ENCODE peak calls at places on chromosomes 11 and 22, in four cellular contexts. X, L, G and S are unnamed samples.

GRCh38 chr11:33147559-33147958 is 13.7 kb downstream of the CSTF3 start:
- DNase-seq in X (no peak), L (no peak), G (no peak), S (peak)

GRCh38 chr22:28938286-28938833 is 55.0 kb downstream of the ZNRF3 start:
- DNase-seq in X (no peak), L (no peak), G (no peak), S (no peak)

GRCh38 chr11:132631956-132632355 is 900.3 kb downstream of the OPCML start:
- DNase-seq in X (no peak), L (peak), G (no peak), S (peak)

GRCh38 chr22:42862045-42862734 is 5.1 kb upstream of the ARFGAP3 start:
- DNase-seq in X (peak), L (no peak), G (no peak), S (peak)

GRCh38 chr11:108881136-108881535 is 216.3 kb downstream of the DDX10 start:
- DNase-seq in X (no peak), L (no peak), G (no peak), S (peak)

GRCh38 chr22:46010177-46010867 is 33.4 kb upstream of the WNT7B start:
- DNase-seq in X (no peak), L (no peak), G (no peak), S (peak)

GRCh38 chr11:74783241-74783871 is 34.7 kb downstream of the RNF169 start:
- DNase-seq in X (peak), L (no peak), G (peak), S (peak)

GRCh38 chr11:93668171-93668570 is 6.7 kb downstream of the CEP295 start:
- DNase-seq in X (no peak), L (no peak), G (no peak), S (peak)

GRCh38 chr11:1749020-1749758 is 1.2 kb downstream of the IFITM10 start:
- DNase-seq in X (no peak), L (peak), G (no peak), S (no peak)

DNA sequence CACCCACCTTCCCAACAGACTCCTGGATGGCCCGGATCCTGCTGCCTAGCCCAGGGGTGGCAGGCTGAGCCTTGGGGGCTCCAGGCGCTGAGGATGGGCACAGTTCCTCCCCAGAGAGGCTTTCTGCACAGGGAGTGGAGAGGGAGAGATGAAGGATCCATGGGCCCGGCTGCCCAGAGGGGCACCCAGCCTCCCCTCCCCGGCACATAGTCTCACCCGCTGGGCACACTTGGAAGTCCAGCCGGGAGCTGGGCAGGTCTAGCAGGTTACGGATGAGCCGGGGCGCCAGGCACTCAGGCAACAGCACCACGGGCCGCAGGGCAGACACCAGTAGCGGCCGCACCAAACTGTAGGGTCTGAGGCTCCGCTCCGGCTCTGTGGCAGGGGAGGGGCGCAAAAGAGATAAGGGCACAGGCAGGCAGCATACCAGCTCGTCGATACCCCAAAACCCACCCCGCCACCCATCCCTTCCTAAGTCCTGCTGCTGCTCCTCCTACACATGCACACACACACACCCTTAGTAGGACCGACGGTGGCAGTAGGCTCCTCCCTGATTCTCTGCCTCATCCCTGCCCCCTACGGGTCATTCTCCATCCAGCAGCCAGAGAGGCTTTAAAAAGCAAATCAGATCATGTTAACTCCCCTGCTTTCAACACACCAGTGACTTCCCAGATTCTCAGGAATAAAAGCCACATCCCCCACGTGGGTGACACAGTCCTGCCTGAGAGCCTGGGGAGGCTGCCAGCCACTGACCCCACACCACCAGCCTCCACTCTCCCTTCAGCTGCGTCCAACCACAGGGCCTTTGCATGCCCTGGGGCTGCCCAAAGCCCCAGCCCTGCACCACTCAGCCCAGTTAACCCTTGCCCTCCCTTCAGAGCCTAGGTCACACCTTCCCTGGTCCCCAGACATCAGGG is 6.5 kb upstream of the MFNG start:
- DNase-seq in X (peak), L (peak), G (no peak), S (peak)
- TF ChIP-seq RCOR1 in X (no peak), L (no peak), G (no peak), S (no peak)

DNA sequence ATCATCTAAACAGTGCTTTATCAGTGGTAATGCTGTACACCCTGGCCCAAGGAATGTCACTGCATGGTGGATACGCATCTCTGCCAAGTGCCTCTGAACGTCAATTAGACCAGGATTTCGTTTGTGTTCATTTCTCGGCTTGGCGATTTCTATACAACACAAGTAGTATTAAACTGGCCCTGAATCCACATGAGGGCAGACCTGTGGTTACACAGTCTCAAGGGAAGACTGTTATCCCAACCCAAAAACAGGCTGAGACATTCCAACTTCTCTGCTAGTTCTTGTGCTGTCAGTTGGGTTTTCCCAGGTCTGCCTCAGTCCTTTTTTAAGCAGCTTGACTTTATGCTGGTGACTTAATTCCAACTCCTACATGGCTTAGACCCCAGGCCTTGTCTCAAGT is 58.1 kb downstream of the HIRA start:
- DNase-seq in X (no peak), L (no peak), G (no peak), S (no peak)
- TF ChIP-seq RCOR1 in X (no peak), L (no peak), G (no peak), S (no peak)

GRCh38 chr22:27490080-27490479 is 311.5 kb downstream of the MN1 start:
- DNase-seq in X (no peak), L (no peak), G (no peak), S (no peak)
- TF ChIP-seq RCOR1 in X (no peak), L (no peak), G (no peak), S (no peak)

GRCh38 chr11:11798586-11799438 is 43.0 kb upstream of the USP47 start:
- DNase-seq in X (peak), L (peak), G (no peak), S (peak)
- TF ChIP-seq RCOR1 in X (no peak), L (no peak), G (no peak), S (no peak)

GRCh38 chr11:121659811-121660210 is 207.0 kb upstream of the SORL1-AS1 start:
- DNase-seq in X (no peak), L (no peak), G (no peak), S (no peak)

GRCh38 chr11:121665211-121665838 is 212.6 kb upstream of the SORL1-AS1 start:
- DNase-seq in X (no peak), L (no peak), G (no peak), S (no peak)

GRCh38 chr11:121664144-121664543 is 211.4 kb upstream of the SORL1-AS1 start:
- DNase-seq in X (no peak), L (no peak), G (no peak), S (no peak)

GRCh38 chr11:121657191-121657590 is 204.4 kb upstream of the SORL1-AS1 start:
- DNase-seq in X (no peak), L (no peak), G (no peak), S (no peak)

GRCh38 chr11:121661796-121662508 is 209.2 kb upstream of the SORL1-AS1 start:
- DNase-seq in X (no peak), L (no peak), G (no peak), S (peak)
- TF ChIP-seq RCOR1 in X (no peak), L (no peak), G (no peak), S (no peak)

DNA sequence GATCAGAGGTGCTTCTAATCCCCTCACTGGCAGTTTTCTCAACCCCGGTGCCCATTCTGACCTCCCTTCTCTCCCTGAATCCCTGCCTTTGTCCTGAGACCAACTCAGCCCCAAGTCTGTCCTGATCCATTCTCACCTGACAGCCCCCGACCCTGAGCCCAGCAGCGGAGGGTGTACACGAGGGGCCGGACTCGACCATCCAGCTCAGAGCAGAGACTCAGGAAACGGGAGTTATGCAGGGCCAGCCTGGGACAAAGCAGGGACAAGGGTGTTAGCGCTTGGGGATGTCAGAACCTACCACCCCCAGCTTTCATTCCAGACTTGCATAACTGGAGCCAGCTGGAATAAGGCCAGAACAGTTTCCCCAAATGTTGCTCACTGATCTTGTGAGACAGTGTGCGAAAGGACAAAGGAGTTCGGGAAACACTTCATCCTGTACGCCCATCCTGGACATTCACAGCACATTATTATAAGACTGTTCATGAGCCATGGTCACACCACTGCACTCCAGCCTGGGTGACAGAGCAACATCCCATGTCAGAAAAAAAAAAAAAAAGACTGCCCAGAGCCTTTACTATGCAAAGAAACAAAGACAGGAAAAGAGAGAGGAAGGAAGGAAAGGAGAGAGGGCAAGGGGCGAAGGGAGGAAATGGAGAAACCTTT is 3.5 kb upstream of the EEF1G start:
- DNase-seq in X (no peak), L (no peak), G (no peak), S (peak)
- TF ChIP-seq RCOR1 in X (no peak), L (no peak), G (no peak), S (no peak)

GRCh38 chr11:2885017-2885675 is 429 bp downstream of the CDKN1C start:
- DNase-seq in X (peak), L (peak), G (no peak), S (peak)
- TF ChIP-seq RCOR1 in X (no peak), L (no peak), G (no peak), S (no peak)

GRCh38 chr11:71449596-71449995 is 1.4 kb upstream of the DHCR7 start:
- DNase-seq in X (no peak), L (no peak), G (no peak), S (no peak)

GRCh38 chr11:71452354-71453020 is 516 bp upstream of the NADSYN1 start:
- DNase-seq in X (no peak), L (no peak), G (no peak), S (peak)

GRCh38 chr11:71448257-71449161 is at the start of gene DHCR7:
- DNase-seq in X (peak), L (peak), G (peak), S (peak)

GRCh38 chr11:71451596-71452353 is 1.2 kb upstream of the NADSYN1 start:
- DNase-seq in X (no peak), L (no peak), G (no peak), S (no peak)

DNA sequence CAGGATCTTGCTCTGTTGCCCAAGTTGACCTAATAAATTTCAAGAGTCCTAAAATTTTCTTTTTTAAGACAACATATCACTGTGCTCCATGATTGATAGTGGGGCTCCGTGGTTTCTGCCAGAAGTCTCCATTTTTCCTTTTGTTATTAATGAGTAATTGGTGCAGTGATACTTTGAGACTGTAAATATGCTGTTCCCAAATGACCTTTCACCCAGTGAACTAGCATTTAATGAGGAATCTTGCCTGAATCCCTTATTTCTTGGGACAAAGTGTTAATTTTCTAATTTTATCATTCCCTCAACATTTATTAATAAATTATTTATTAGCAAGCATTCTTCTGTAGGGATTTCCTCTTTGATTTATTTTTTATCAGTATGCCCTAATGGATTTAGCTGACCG is 2.3 kb upstream of the DHCR7 start:
- DNase-seq in X (no peak), L (no peak), G (no peak), S (no peak)
- TF ChIP-seq RCOR1 in X (no peak), L (no peak), G (no peak), S (no peak)